ENCODE peak calls at places on chromosomes 1 and 21, in five cellular contexts. One of them, this sample, is unnamed.

GRCh38 chr1:154937988-154938386 is 1.5 kb upstream of the PMVK start:
- DNase-seq in adrenal gland: no peak
- DNase-seq in GM23338: no peak
- DNase-seq in GM23248: no peak
- DNase-seq in neuronal stem cell: no peak
- DNase-seq in this sample: no peak

GRCh38 chr1:210407887-210408252 is 79.2 kb downstream of the HHAT start:
- DNase-seq in adrenal gland: no peak
- DNase-seq in GM23338: no peak
- DNase-seq in GM23248: no peak
- DNase-seq in neuronal stem cell: no peak
- DNase-seq in this sample: no peak

GRCh38 chr1:108877858-108878257 is 1.1 kb downstream of the GPSM2 start:
- DNase-seq in adrenal gland: no peak
- DNase-seq in GM23338: no peak
- DNase-seq in GM23248: peak; percentile 53
- DNase-seq in neuronal stem cell: no peak
- DNase-seq in this sample: peak; percentile 32

GRCh38 chr1:41719590-41719989 is 199.1 kb downstream of the HIVEP3 start:
- DNase-seq in adrenal gland: no peak
- DNase-seq in GM23338: no peak
- DNase-seq in GM23248: no peak
- DNase-seq in neuronal stem cell: no peak
- DNase-seq in this sample: no peak

GRCh38 chr1:78651247-78651646 is 1.6 kb downstream of the IFI44 start:
- DNase-seq in adrenal gland: no peak
- DNase-seq in GM23338: no peak
- DNase-seq in GM23248: no peak
- DNase-seq in neuronal stem cell: no peak
- DNase-seq in this sample: peak; percentile 88

GRCh38 chr1:9260086-9260766 is 25.7 kb downstream of the H6PD start:
- DNase-seq in adrenal gland: no peak
- DNase-seq in GM23338: no peak
- DNase-seq in GM23248: no peak
- DNase-seq in neuronal stem cell: no peak
- DNase-seq in this sample: no peak

GRCh38 chr1:215875236-215875635 is 308.1 kb downstream of the KCTD3 start:
- DNase-seq in adrenal gland: no peak
- DNase-seq in GM23338: no peak
- DNase-seq in GM23248: no peak
- DNase-seq in neuronal stem cell: no peak
- DNase-seq in this sample: no peak

GRCh38 chr1:169682077-169682476 is 29.3 kb downstream of the SELL start:
- DNase-seq in adrenal gland: no peak
- DNase-seq in GM23338: peak; percentile 45
- DNase-seq in GM23248: peak; percentile 13
- DNase-seq in neuronal stem cell: no peak
- DNase-seq in this sample: no peak

GRCh38 chr1:68453060-68453665 is 3.4 kb upstream of the RPE65 start:
- DNase-seq in adrenal gland: no peak
- DNase-seq in GM23338: no peak
- DNase-seq in GM23248: peak; percentile 14
- DNase-seq in neuronal stem cell: no peak
- DNase-seq in this sample: no peak

GRCh38 chr21:18155508-18156193 is 89.0 kb upstream of the CHODL start:
- DNase-seq in adrenal gland: no peak
- DNase-seq in GM23338: peak; percentile 80
- DNase-seq in GM23248: no peak
- DNase-seq in neuronal stem cell: peak; percentile 26
- DNase-seq in this sample: peak; percentile 12

GRCh38 chr21:18153063-18153462 is 91.6 kb upstream of the CHODL start:
- DNase-seq in adrenal gland: no peak
- DNase-seq in GM23338: no peak
- DNase-seq in GM23248: no peak
- DNase-seq in neuronal stem cell: no peak
- DNase-seq in this sample: peak; percentile 5

GRCh38 chr21:18147678-18148077 is 97.0 kb upstream of the CHODL start:
- DNase-seq in adrenal gland: no peak
- DNase-seq in GM23338: no peak
- DNase-seq in GM23248: no peak
- DNase-seq in neuronal stem cell: no peak
- DNase-seq in this sample: no peak

DNA sequence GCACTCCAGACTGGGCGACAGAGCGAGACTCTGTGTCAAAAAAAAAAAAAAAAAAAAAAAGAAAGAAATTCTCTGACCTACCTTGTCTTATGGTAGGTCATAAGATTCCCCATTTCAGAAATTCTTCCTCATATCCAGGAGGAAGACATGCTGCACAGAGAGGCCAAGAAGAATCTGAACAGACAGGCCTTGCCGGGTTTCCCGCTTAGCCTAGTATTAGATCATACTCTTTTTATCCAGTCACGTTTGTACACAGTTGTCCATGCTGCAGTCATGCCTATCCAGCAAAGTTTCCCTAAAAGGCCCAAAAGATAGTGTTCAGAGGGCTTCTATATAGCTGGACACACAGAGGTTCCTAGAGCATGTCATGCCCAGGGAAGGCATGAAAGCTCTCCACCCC is 93.6 kb upstream of the CHODL start:
- DNase-seq in adrenal gland: no peak
- DNase-seq in GM23338: no peak
- DNase-seq in GM23248: no peak
- DNase-seq in neuronal stem cell: no peak
- DNase-seq in this sample: no peak
- H3K4me3 ChIP-seq in adrenal gland: no peak overlapping the region
- H3K4me3 ChIP-seq in GM23338: no peak overlapping the region
- H3K4me3 ChIP-seq in GM23248: no peak overlapping the region
- H3K4me3 ChIP-seq in neuronal stem cell: no peak overlapping the region
- H3K4me3 ChIP-seq in this sample: no peak overlapping the region

GRCh38 chr1:61808968-61809367 is 66.7 kb downstream of the PATJ start:
- DNase-seq in adrenal gland: no peak
- DNase-seq in GM23338: no peak
- DNase-seq in GM23248: peak; percentile 22
- DNase-seq in neuronal stem cell: no peak
- DNase-seq in this sample: no peak
- H3K36me3 ChIP-seq in adrenal gland: no peaks in the 10 kb centered on the region
- H3K36me3 ChIP-seq in GM23338: peaks cover 15% of the 10 kb centered on the region
- H3K36me3 ChIP-seq in GM23248: no peaks in the 10 kb centered on the region
- H3K36me3 ChIP-seq in neuronal stem cell: no peaks in the 10 kb centered on the region
- H3K36me3 ChIP-seq in this sample: no peaks in the 10 kb centered on the region

DNA sequence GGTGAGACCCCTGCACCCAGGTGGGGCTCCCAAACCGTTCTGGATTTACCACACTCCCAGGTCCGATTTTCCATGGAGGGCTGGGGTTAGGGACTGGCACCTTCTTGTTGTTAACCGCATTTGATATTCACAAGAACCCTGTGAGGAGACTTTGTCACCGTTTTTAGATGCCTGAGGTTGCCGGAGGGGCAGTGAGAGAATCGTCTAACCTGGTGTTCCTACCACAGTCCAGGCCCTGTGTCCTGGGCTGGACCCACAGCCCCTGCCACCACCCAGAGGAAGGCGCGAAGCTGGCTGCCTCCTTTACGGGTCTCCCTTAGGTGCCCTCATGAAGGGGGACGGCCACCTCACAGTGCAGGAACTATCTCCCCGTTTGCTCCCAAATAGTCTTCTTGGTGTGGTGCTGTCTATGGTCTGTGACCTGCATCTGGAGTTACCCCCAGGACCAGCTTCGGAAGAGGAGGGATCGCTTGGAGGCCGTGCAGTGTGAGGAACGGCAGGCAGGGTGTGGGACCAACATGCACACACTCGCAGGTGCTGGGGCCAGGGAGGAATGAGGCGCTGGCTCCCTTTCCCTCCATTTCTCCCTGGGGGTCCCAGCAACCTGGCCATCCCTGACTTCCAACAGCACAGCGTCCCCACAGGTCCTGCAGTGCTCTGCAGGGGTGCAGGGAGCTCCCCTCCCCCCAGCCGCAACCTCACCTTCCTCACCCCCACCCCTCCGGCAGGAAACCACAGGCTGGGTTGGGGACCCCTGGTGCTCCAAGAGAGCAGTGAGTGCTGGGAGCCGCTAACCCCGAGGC is 7.0 kb downstream of the SIM2 start:
- DNase-seq in adrenal gland: no peak
- DNase-seq in GM23338: peak; percentile 80
- DNase-seq in GM23248: no peak
- DNase-seq in neuronal stem cell: peak; percentile 30
- DNase-seq in this sample: no peak
- H3K4me1 ChIP-seq in adrenal gland: peaks cover 23% of the 10 kb centered on the region
- H3K4me1 ChIP-seq in GM23338: peaks cover 67% of the 10 kb centered on the region
- H3K4me1 ChIP-seq in GM23248: no peaks in the 10 kb centered on the region
- H3K4me1 ChIP-seq in neuronal stem cell: peaks cover 6% of the 10 kb centered on the region
- H3K4me1 ChIP-seq in this sample: peaks cover 33% of the 10 kb centered on the region

DNA sequence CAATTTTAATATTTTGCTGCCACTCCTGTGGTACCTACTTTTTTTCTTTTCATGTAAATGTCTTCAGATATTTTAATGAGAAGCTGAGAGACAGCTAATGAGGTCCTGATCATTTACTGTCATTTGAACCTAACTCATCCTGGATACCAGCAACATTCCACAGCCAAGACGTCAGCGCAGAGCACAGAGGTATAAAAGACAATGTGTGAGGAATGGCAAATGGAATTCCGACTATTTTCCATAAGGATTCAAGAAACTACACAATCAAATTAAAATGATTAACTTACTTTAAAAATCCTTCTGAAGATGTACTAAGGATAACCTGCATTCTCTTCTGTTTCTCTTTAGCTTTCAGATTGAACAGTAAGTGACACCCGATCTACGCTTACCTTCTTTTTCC is 38.8 kb downstream of the HEATR1 start:
- DNase-seq in adrenal gland: no peak
- DNase-seq in GM23338: peak; percentile 6
- DNase-seq in GM23248: no peak
- DNase-seq in neuronal stem cell: no peak
- DNase-seq in this sample: no peak
- H3K4me3 ChIP-seq in adrenal gland: no peak overlapping the region
- H3K4me3 ChIP-seq in GM23338: no peak overlapping the region
- H3K4me3 ChIP-seq in GM23248: no peak overlapping the region
- H3K4me3 ChIP-seq in neuronal stem cell: no peak overlapping the region
- H3K4me3 ChIP-seq in this sample: no peak overlapping the region

GRCh38 chr1:162992945-162993344 is 76.2 kb upstream of the RGS4 start:
- DNase-seq in adrenal gland: no peak
- DNase-seq in GM23338: no peak
- DNase-seq in GM23248: peak; percentile 16
- DNase-seq in neuronal stem cell: no peak
- DNase-seq in this sample: no peak
- H3K36me3 ChIP-seq in adrenal gland: no peaks in the 10 kb centered on the region
- H3K36me3 ChIP-seq in GM23338: no peaks in the 10 kb centered on the region
- H3K36me3 ChIP-seq in GM23248: no peaks in the 10 kb centered on the region
- H3K36me3 ChIP-seq in neuronal stem cell: no peaks in the 10 kb centered on the region
- H3K36me3 ChIP-seq in this sample: no peaks in the 10 kb centered on the region

GRCh38 chr1:39407889-39408640 is 83.4 kb upstream of the BMP8A start:
- DNase-seq in adrenal gland: no peak
- DNase-seq in GM23338: peak; percentile 72
- DNase-seq in GM23248: peak; percentile 30
- DNase-seq in neuronal stem cell: no peak
- DNase-seq in this sample: no peak
- H3K4me1 ChIP-seq in adrenal gland: peaks cover 65% of the 10 kb centered on the region
- H3K4me1 ChIP-seq in GM23338: peaks cover 40% of the 10 kb centered on the region
- H3K4me1 ChIP-seq in GM23248: peaks cover 51% of the 10 kb centered on the region
- H3K4me1 ChIP-seq in neuronal stem cell: peaks cover 21% of the 10 kb centered on the region
- H3K4me1 ChIP-seq in this sample: peaks cover 54% of the 10 kb centered on the region

GRCh38 chr1:25952851-25953401 is 44.9 kb downstream of the PAFAH2 start:
- DNase-seq in adrenal gland: no peak
- DNase-seq in GM23338: no peak
- DNase-seq in GM23248: peak; percentile 55
- DNase-seq in neuronal stem cell: no peak
- DNase-seq in this sample: no peak
- H3K4me3 ChIP-seq in adrenal gland: no peak overlapping the region
- H3K4me3 ChIP-seq in GM23338: no peak overlapping the region
- H3K4me3 ChIP-seq in GM23248: no peak overlapping the region
- H3K4me3 ChIP-seq in neuronal stem cell: no peak overlapping the region
- H3K4me3 ChIP-seq in this sample: no peak overlapping the region

GRCh38 chr21:36534656-36535055 is 54.7 kb upstream of the CLDN14 start:
- DNase-seq in adrenal gland: no peak
- DNase-seq in GM23338: no peak
- DNase-seq in GM23248: no peak
- DNase-seq in neuronal stem cell: no peak
- DNase-seq in this sample: no peak
- H3K36me3 ChIP-seq in adrenal gland: no peaks in the 10 kb centered on the region
- H3K36me3 ChIP-seq in GM23338: no peaks in the 10 kb centered on the region
- H3K36me3 ChIP-seq in GM23248: no peaks in the 10 kb centered on the region
- H3K36me3 ChIP-seq in neuronal stem cell: peaks cover 1% of the 10 kb centered on the region
- H3K36me3 ChIP-seq in this sample: no peaks in the 10 kb centered on the region